ENCODE peak calls at places on chromosomes 13 and 19, in nine cellular contexts. T, K, J, F, U, D, S, E and X are unnamed samples.

GRCh38 chr13:26716984-26717383 is 43.6 kb downstream of the GPR12 start:
- DNase-seq in T (peak), K (no peak), J (no peak), F (no peak), U (no peak), D (no peak), S (no peak), E (no peak), X (no peak)

GRCh38 chr19:13461536-13461935 is 44.7 kb downstream of the CACNA1A start:
- DNase-seq in T (no peak), K (peak), J (no peak), F (no peak), U (no peak), D (no peak), S (no peak), E (no peak), X (no peak)

GRCh38 chr13:30735025-30735967 is at the start of gene ALOX5AP:
- DNase-seq in T (no peak), K (no peak), J (no peak), F (no peak), U (no peak), D (peak), S (no peak), E (no peak), X (peak)

GRCh38 chr19:12668937-12669271 is 2.3 kb downstream of the WDR83 start:
- DNase-seq in T (peak), K (no peak), J (no peak), F (no peak), U (peak), D (peak), S (no peak), E (peak), X (peak)

GRCh38 chr13:65784088-65784816 is 1445.9 kb downstream of the PCDH9 start:
- DNase-seq in T (no peak), K (no peak), J (no peak), F (no peak), U (no peak), D (no peak), S (no peak), E (no peak), X (no peak)

GRCh38 chr13:36430247-36431203 is 1.8 kb upstream of the CCNA1 start:
- DNase-seq in T (no peak), K (no peak), J (no peak), F (no peak), U (no peak), D (no peak), S (peak), E (no peak), X (no peak)

GRCh38 chr19:42284641-42285341 is 15.7 kb downstream of the CIC start:
- DNase-seq in T (no peak), K (peak), J (no peak), F (no peak), U (no peak), D (no peak), S (peak), E (no peak), X (no peak)

GRCh38 chr19:3443840-3444694 is 36.3 kb downstream of the SMIM24 start:
- DNase-seq in T (no peak), K (peak), J (peak), F (no peak), U (no peak), D (no peak), S (peak), E (no peak), X (no peak)

GRCh38 chr13:72849571-72849970 is 67.6 kb downstream of the PIBF1 start:
- DNase-seq in T (no peak), K (no peak), J (no peak), F (no peak), U (no peak), D (no peak), S (no peak), E (no peak), X (no peak)

GRCh38 chr13:34019870-34020269 is 201.9 kb downstream of the RFC3 start:
- DNase-seq in T (no peak), K (no peak), J (no peak), F (no peak), U (no peak), D (no peak), S (no peak), E (peak), X (no peak)

GRCh38 chr13:36030670-36031331 is 100.4 kb downstream of the DCLK1 start:
- DNase-seq in T (no peak), K (no peak), J (no peak), F (no peak), U (no peak), D (no peak), S (no peak), E (no peak), X (no peak)

GRCh38 chr13:32734511-32734910 is 148.3 kb downstream of the PDS5B start:
- DNase-seq in T (no peak), K (no peak), J (no peak), F (no peak), U (no peak), D (no peak), S (no peak), E (no peak), X (no peak)

GRCh38 chr19:30391554-30392551 is 19.7 kb downstream of the ZNF536 start:
- DNase-seq in T (peak), K (no peak), J (no peak), F (no peak), U (no peak), D (no peak), S (no peak), E (no peak), X (no peak)

GRCh38 chr19:56508282-56508778 is 675 bp downstream of the ZNF471 start:
- DNase-seq in T (no peak), K (no peak), J (no peak), F (no peak), U (no peak), D (no peak), S (no peak), E (no peak), X (no peak)

GRCh38 chr19:19064098-19064722 is 416 bp downstream of the SLC25A42 start:
- DNase-seq in T (no peak), K (no peak), J (no peak), F (no peak), U (no peak), D (no peak), S (no peak), E (peak), X (no peak)

GRCh38 chr19:33280351-33280921 is 21.9 kb downstream of the CEBPA start:
- DNase-seq in T (no peak), K (no peak), J (no peak), F (no peak), U (peak), D (peak), S (no peak), E (no peak), X (no peak)

GRCh38 chr13:99859178-99860177 is 112.1 kb downstream of the ZIC5 start:
- DNase-seq in T (no peak), K (no peak), J (no peak), F (peak), U (peak), D (peak), S (no peak), E (peak), X (no peak)

GRCh38 chr19:1182068-1182467 is 8.0 kb upstream of the SBNO2 start:
- DNase-seq in T (no peak), K (no peak), J (no peak), F (no peak), U (no peak), D (no peak), S (no peak), E (no peak), X (no peak)

GRCh38 chr19:23716792-23717191 is 29.8 kb upstream of the ZNF675 start:
- DNase-seq in T (no peak), K (no peak), J (no peak), F (no peak), U (no peak), D (no peak), S (no peak), E (no peak), X (no peak)

GRCh38 chr19:29303707-29304090 is 90.7 kb upstream of the UQCRFS1 start:
- DNase-seq in T (no peak), K (no peak), J (no peak), F (no peak), U (no peak), D (no peak), S (no peak), E (no peak), X (no peak)

GRCh38 chr13:23986619-23987018 is 89.3 kb upstream of the C1QTNF9B start:
- DNase-seq in T (no peak), K (no peak), J (no peak), F (no peak), U (no peak), D (no peak), S (no peak), E (no peak), X (no peak)

GRCh38 chr13:24505256-24505655 is 7.3 kb downstream of the PARP4 start:
- DNase-seq in T (no peak), K (no peak), J (no peak), F (no peak), U (no peak), D (no peak), S (no peak), E (no peak), X (no peak)

GRCh38 chr19:17779281-17779930 is 15.5 kb upstream of the B3GNT3 start:
- DNase-seq in T (no peak), K (peak), J (peak), F (no peak), U (no peak), D (no peak), S (peak), E (peak), X (no peak)

GRCh38 chr13:32086366-32086765 is 54.8 kb downstream of the FRY start:
- DNase-seq in T (no peak), K (no peak), J (no peak), F (no peak), U (no peak), D (no peak), S (no peak), E (no peak), X (no peak)

GRCh38 chr19:21705393-21705792 is 62.0 kb downstream of the ZNF100 start:
- DNase-seq in T (no peak), K (no peak), J (peak), F (no peak), U (no peak), D (no peak), S (no peak), E (no peak), X (no peak)

GRCh38 chr13:47306991-47307390 is 410.1 kb upstream of the HTR2A start:
- DNase-seq in T (no peak), K (no peak), J (no peak), F (no peak), U (no peak), D (no peak), S (no peak), E (no peak), X (no peak)

GRCh38 chr13:50156722-50157121 is 141.5 kb downstream of the KCNRG start:
- DNase-seq in T (no peak), K (no peak), J (no peak), F (no peak), U (no peak), D (no peak), S (no peak), E (no peak), X (no peak)

GRCh38 chr13:79936368-79937136 is 404.4 kb downstream of the SPRY2 start:
- DNase-seq in T (peak), K (peak), J (no peak), F (no peak), U (no peak), D (no peak), S (no peak), E (no peak), X (no peak)

GRCh38 chr19:29511768-29512167 is 14.0 kb upstream of the VSTM2B start:
- DNase-seq in T (no peak), K (no peak), J (no peak), F (no peak), U (no peak), D (no peak), S (no peak), E (no peak), X (no peak)

GRCh38 chr19:32719611-32720059 is at the start of gene TDRD12:
- DNase-seq in T (no peak), K (no peak), J (peak), F (no peak), U (no peak), D (no peak), S (no peak), E (no peak), X (no peak)

GRCh38 chr19:371501-372160 is 27.0 kb upstream of the MIER2 start:
- DNase-seq in T (no peak), K (no peak), J (no peak), F (no peak), U (no peak), D (no peak), S (no peak), E (no peak), X (no peak)

GRCh38 chr19:19606021-19606420 is 12.5 kb downstream of the PBX4 start:
- DNase-seq in T (no peak), K (no peak), J (no peak), F (no peak), U (no peak), D (peak), S (no peak), E (peak), X (peak)